ENCODE peak calls at places on chromosomes 4 and X, in ten cellular contexts. F is A549; D is breast epithelium; V is upper lobe of right lung; Z is MM.1S; L is transverse colon; Y is psoas muscle; G is heart left ventricle; N is pancreas; Q is CD8-positive, alpha-beta T cell. X is an unnamed sample.

GRCh38 chrX:1591863-1592127 is 391 bp downstream of the AKAP17A start:
- DNase-seq in L (no peak), Y (no peak), D (no peak), G (no peak), V (no peak), N (no peak), Z (no peak), Q (no peak), F (no peak), X (no peak)

GRCh38 chr4:3473251-3473942 is 10.3 kb downstream of the DOK7 start:
- DNase-seq in F (no peak), N (no peak), Z (no peak), G (peak; percentile 68), Q (no peak), Y (peak; percentile 61), L (no peak), D (no peak), V (no peak), X (no peak)

GRCh38 chr4:15106417-15106816 is 104.1 kb downstream of the CPEB2 start:
- DNase-seq in Y (no peak), L (peak; percentile 14), D (no peak), V (no peak), Z (no peak), G (no peak), F (no peak), Q (no peak), N (no peak), X (no peak)

GRCh38 chrX:133177202-133177601 is 41.0 kb downstream of the TFDP3 start:
- DNase-seq in Z (peak; percentile 8), G (no peak), Q (no peak), L (no peak), F (no peak), D (no peak), N (no peak), V (no peak), Y (no peak), X (no peak)

GRCh38 chr4:57424231-57424897 is 314.2 kb upstream of the IGFBP7 start:
- DNase-seq in Q (no peak), Y (no peak), D (no peak), L (no peak), N (no peak), V (no peak), Z (no peak), F (no peak), G (no peak), X (peak; percentile 86)

GRCh38 chrX:120457766-120458180 is 11.3 kb downstream of the LAMP2 start:
- DNase-seq in F (no peak), V (no peak), D (no peak), L (no peak), Y (no peak), N (no peak), G (no peak), Q (no peak), Z (no peak), X (no peak)

GRCh38 chr4:107747748-107748486 is 27.9 kb upstream of the PAPSS1 start:
- DNase-seq in D (no peak), Z (no peak), V (no peak), N (no peak), F (no peak), Q (no peak), Y (no peak), L (no peak), G (no peak), X (no peak)

GRCh38 chr4:98778206-98778605 is 119.8 kb upstream of the TSPAN5 start:
- DNase-seq in Q (no peak), V (no peak), Z (no peak), Y (no peak), G (no peak), F (peak; percentile 55), N (no peak), L (no peak), D (no peak), X (no peak)

GRCh38 chr4:2835978-2836377 is 7.7 kb upstream of the ADD1 start:
- DNase-seq in L (peak; percentile 8), Y (peak; percentile 23), Q (no peak), V (no peak), N (no peak), F (no peak), D (no peak), G (peak; percentile 44), Z (no peak), X (no peak)

GRCh38 chrX:11381464-11381863 is 88.3 kb downstream of the AMELX start:
- DNase-seq in D (no peak), G (no peak), L (peak; percentile 17), F (peak; percentile 5), Z (peak; percentile 40), Y (no peak), N (no peak), V (no peak), Q (no peak), X (peak; percentile 33)

GRCh38 chrX:11386001-11386523 is 92.8 kb downstream of the AMELX start:
- DNase-seq in Z (no peak), L (peak; percentile 12), G (no peak), F (no peak), V (no peak), D (no peak), Q (no peak), N (no peak), Y (peak; percentile 57), X (no peak)

GRCh38 chrX:11386812-11387211 is 93.6 kb downstream of the AMELX start:
- DNase-seq in L (no peak), V (no peak), Z (no peak), Y (no peak), F (no peak), G (no peak), D (no peak), N (no peak), Q (no peak), X (no peak)

GRCh38 chrX:11380187-11380586 is 87.0 kb downstream of the AMELX start:
- DNase-seq in G (no peak), F (no peak), Q (no peak), Z (no peak), D (no peak), N (no peak), Y (no peak), L (no peak), V (no peak), X (no peak)

GRCh38 chrX:11382935-11383334 is 89.7 kb downstream of the AMELX start:
- DNase-seq in L (no peak), Z (no peak), Y (no peak), D (no peak), Q (no peak), V (no peak), G (no peak), F (no peak), N (no peak), X (no peak)
- H3K27ac ChIP-seq in L (peak overlapping the region; percentile 61), Z (no peak overlapping the region), Y (no peak overlapping the region), D (no peak overlapping the region), Q (no peak overlapping the region), V (no peak overlapping the region), G (no peak overlapping the region), F (no peak overlapping the region), N (no peak overlapping the region), X (no peak overlapping the region)

GRCh38 chr4:140094701-140095420 is 59.1 kb downstream of the MAML3 start:
- DNase-seq in D (peak; percentile 55), L (peak; percentile 61), Z (no peak), V (peak; percentile 85), Q (peak; percentile 19), F (no peak), N (peak; percentile 65), Y (peak; percentile 79), G (peak; percentile 80), X (peak; percentile 94)
- H3K4me1 ChIP-seq in D (peaks cover 19% of the 10 kb centered on the region), L (peaks cover 30% of the 10 kb centered on the region), Z (no peaks in the 10 kb centered on the region), V (peaks cover 74% of the 10 kb centered on the region), Q (peaks cover 47% of the 10 kb centered on the region), F (peaks cover 98% of the 10 kb centered on the region), N (peaks cover 12% of the 10 kb centered on the region), Y (peaks cover 58% of the 10 kb centered on the region), G (peaks cover 83% of the 10 kb centered on the region), X (peaks cover 96% of the 10 kb centered on the region)

GRCh38 chr4:151226004-151226932 is 50.7 kb upstream of the PRSS48 start:
- DNase-seq in Z (no peak), N (no peak), Q (no peak), F (peak; percentile 6), Y (no peak), G (no peak), L (no peak), D (no peak), V (no peak), X (no peak)
- H3K4me3 ChIP-seq in Z (no peak overlapping the region), N (no peak overlapping the region), Q (no peak overlapping the region), F (no peak overlapping the region), Y (peak overlapping the region; percentile 51), G (peak overlapping the region; percentile 60), L (peak overlapping the region; percentile 24), D (peak overlapping the region; percentile 43), V (peak overlapping the region; percentile 50), X (peak overlapping the region; percentile 48)

DNA sequence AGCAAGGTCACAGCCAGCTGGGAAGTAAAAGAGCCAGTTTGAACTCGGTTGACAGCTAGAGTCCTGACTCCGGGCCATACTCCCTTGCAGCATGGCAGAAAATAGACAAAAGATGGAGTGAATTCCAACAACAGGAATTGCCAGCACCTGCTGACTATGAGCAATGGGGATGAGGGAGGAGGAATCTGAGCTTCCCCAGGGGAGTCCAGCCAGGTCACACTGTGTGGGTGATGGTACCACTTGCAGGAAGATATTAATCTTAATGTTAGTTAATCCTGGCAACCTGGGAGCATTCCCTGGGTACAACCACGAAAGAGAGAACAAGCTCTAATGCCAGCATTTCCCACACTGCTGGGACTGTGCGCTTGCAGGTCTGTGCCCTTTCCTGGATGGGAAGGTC is 48.1 kb upstream of the S100G start:
- DNase-seq in Z (no peak), G (no peak), F (no peak), L (no peak), V (no peak), Y (peak; percentile 72), D (no peak), N (no peak), Q (no peak), X (no peak)
- H3K27ac ChIP-seq in Z (no peak overlapping the region), G (no peak overlapping the region), F (no peak overlapping the region), L (no peak overlapping the region), V (no peak overlapping the region), Y (peak overlapping the region; percentile 68), D (no peak overlapping the region), N (no peak overlapping the region), Q (no peak overlapping the region), X (no peak overlapping the region)

GRCh38 chrX:104335765-104336164 is 81.0 kb upstream of the ESX1 start:
- DNase-seq in Z (no peak), Y (no peak), F (no peak), Q (no peak), V (no peak), N (no peak), D (no peak), G (no peak), L (no peak), X (no peak)
- H3K4me1 ChIP-seq in Z (no peaks in the 10 kb centered on the region), Y (no peaks in the 10 kb centered on the region), F (peaks cover 9% of the 10 kb centered on the region), Q (no peaks in the 10 kb centered on the region), V (no peaks in the 10 kb centered on the region), N (no peaks in the 10 kb centered on the region), D (no peaks in the 10 kb centered on the region), G (no peaks in the 10 kb centered on the region), L (no peaks in the 10 kb centered on the region), X (no peaks in the 10 kb centered on the region)

X was measured in adrenal gland.